ENCODE peak calls at places on chromosomes 12 and 14, in ten cellular contexts. One of them, this sample, is unnamed.

GRCh38 chr12:13937735-13938134 is 43.7 kb downstream of the GRIN2B start:
- DNase-seq in activated B cell treated with CpG ODN at 0.5 μM for 24 hours: no peak
- DNase-seq in fibroblast of lung: no peak
- DNase-seq in WERI-Rb-1: no peak
- DNase-seq in HFFc6: no peak
- DNase-seq in left ventricle myocardium inferior: no peak
- DNase-seq in GM13977: no peak
- DNase-seq in cardiac fibroblast: no peak
- DNase-seq in adrenal gland: no peak
- DNase-seq in nephron progenitor cell: no peak
- DNase-seq in this sample: no peak

GRCh38 chr14:102578821-102579220 is 13.6 kb upstream of the RCOR1 start:
- DNase-seq in activated B cell treated with CpG ODN at 0.5 μM for 24 hours: no peak
- DNase-seq in fibroblast of lung: no peak
- DNase-seq in WERI-Rb-1: no peak
- DNase-seq in HFFc6: no peak
- DNase-seq in left ventricle myocardium inferior: no peak
- DNase-seq in GM13977: no peak
- DNase-seq in cardiac fibroblast: no peak
- DNase-seq in adrenal gland: no peak
- DNase-seq in nephron progenitor cell: no peak
- DNase-seq in this sample: no peak

GRCh38 chr14:94342334-94342934 is 19.3 kb upstream of the SERPINA6 start:
- DNase-seq in activated B cell treated with CpG ODN at 0.5 μM for 24 hours: no peak
- DNase-seq in fibroblast of lung: peak; percentile 100
- DNase-seq in WERI-Rb-1: no peak
- DNase-seq in HFFc6: peak; percentile 92
- DNase-seq in left ventricle myocardium inferior: peak; percentile 84
- DNase-seq in GM13977: no peak
- DNase-seq in cardiac fibroblast: peak; percentile 100
- DNase-seq in adrenal gland: peak; percentile 94
- DNase-seq in nephron progenitor cell: no peak
- DNase-seq in this sample: no peak

GRCh38 chr14:105145381-105146180 is 23.0 kb downstream of the JAG2 start:
- DNase-seq in activated B cell treated with CpG ODN at 0.5 μM for 24 hours: no peak
- DNase-seq in fibroblast of lung: no peak
- DNase-seq in WERI-Rb-1: peak; percentile 5
- DNase-seq in HFFc6: no peak
- DNase-seq in left ventricle myocardium inferior: no peak
- DNase-seq in GM13977: peak; percentile 25
- DNase-seq in cardiac fibroblast: no peak
- DNase-seq in adrenal gland: no peak
- DNase-seq in nephron progenitor cell: no peak
- DNase-seq in this sample: no peak

GRCh38 chr14:41393512-41393911 is 213.2 kb upstream of the LRFN5 start:
- DNase-seq in activated B cell treated with CpG ODN at 0.5 μM for 24 hours: no peak
- DNase-seq in fibroblast of lung: no peak
- DNase-seq in WERI-Rb-1: no peak
- DNase-seq in HFFc6: no peak
- DNase-seq in left ventricle myocardium inferior: no peak
- DNase-seq in GM13977: no peak
- DNase-seq in cardiac fibroblast: no peak
- DNase-seq in adrenal gland: no peak
- DNase-seq in nephron progenitor cell: no peak
- DNase-seq in this sample: no peak

GRCh38 chr14:45199246-45199645 is 53.8 kb downstream of the MIS18BP1 start:
- DNase-seq in activated B cell treated with CpG ODN at 0.5 μM for 24 hours: no peak
- DNase-seq in fibroblast of lung: peak; percentile 26
- DNase-seq in WERI-Rb-1: no peak
- DNase-seq in HFFc6: peak; percentile 51
- DNase-seq in left ventricle myocardium inferior: no peak
- DNase-seq in GM13977: no peak
- DNase-seq in cardiac fibroblast: peak; percentile 14
- DNase-seq in adrenal gland: no peak
- DNase-seq in nephron progenitor cell: no peak
- DNase-seq in this sample: no peak

GRCh38 chr14:28494196-28494595 is 272.4 kb upstream of the FOXG1 start:
- DNase-seq in activated B cell treated with CpG ODN at 0.5 μM for 24 hours: no peak
- DNase-seq in fibroblast of lung: no peak
- DNase-seq in WERI-Rb-1: no peak
- DNase-seq in HFFc6: no peak
- DNase-seq in left ventricle myocardium inferior: no peak
- DNase-seq in GM13977: no peak
- DNase-seq in cardiac fibroblast: no peak
- DNase-seq in adrenal gland: no peak
- DNase-seq in nephron progenitor cell: no peak
- DNase-seq in this sample: no peak

GRCh38 chr14:42192659-42193425 is 586.2 kb downstream of the LRFN5 start:
- DNase-seq in activated B cell treated with CpG ODN at 0.5 μM for 24 hours: no peak
- DNase-seq in fibroblast of lung: peak; percentile 99
- DNase-seq in WERI-Rb-1: no peak
- DNase-seq in HFFc6: peak; percentile 58
- DNase-seq in left ventricle myocardium inferior: no peak
- DNase-seq in GM13977: no peak
- DNase-seq in cardiac fibroblast: peak; percentile 90
- DNase-seq in adrenal gland: no peak
- DNase-seq in nephron progenitor cell: no peak
- DNase-seq in this sample: no peak

GRCh38 chr14:28294834-28295440 is 471.6 kb upstream of the FOXG1 start:
- DNase-seq in activated B cell treated with CpG ODN at 0.5 μM for 24 hours: no peak
- DNase-seq in fibroblast of lung: peak; percentile 22
- DNase-seq in WERI-Rb-1: no peak
- DNase-seq in HFFc6: no peak
- DNase-seq in left ventricle myocardium inferior: no peak
- DNase-seq in GM13977: no peak
- DNase-seq in cardiac fibroblast: peak; percentile 63
- DNase-seq in adrenal gland: no peak
- DNase-seq in nephron progenitor cell: no peak
- DNase-seq in this sample: no peak

GRCh38 chr12:131432532-131433260 is 278.2 kb upstream of the SFSWAP start:
- DNase-seq in activated B cell treated with CpG ODN at 0.5 μM for 24 hours: no peak
- DNase-seq in fibroblast of lung: no peak
- DNase-seq in WERI-Rb-1: no peak
- DNase-seq in HFFc6: no peak
- DNase-seq in left ventricle myocardium inferior: no peak
- DNase-seq in GM13977: peak; percentile 84
- DNase-seq in cardiac fibroblast: no peak
- DNase-seq in adrenal gland: no peak
- DNase-seq in nephron progenitor cell: peak; percentile 48
- DNase-seq in this sample: no peak

GRCh38 chr14:96285667-96286066 is 29.7 kb downstream of the BDKRB1 start:
- DNase-seq in activated B cell treated with CpG ODN at 0.5 μM for 24 hours: no peak
- DNase-seq in fibroblast of lung: peak; percentile 89
- DNase-seq in WERI-Rb-1: no peak
- DNase-seq in HFFc6: no peak
- DNase-seq in left ventricle myocardium inferior: peak; percentile 18
- DNase-seq in GM13977: no peak
- DNase-seq in cardiac fibroblast: peak; percentile 76
- DNase-seq in adrenal gland: peak; percentile 33
- DNase-seq in nephron progenitor cell: no peak
- DNase-seq in this sample: no peak

GRCh38 chr14:28083456-28083855 is 683.1 kb upstream of the FOXG1 start:
- DNase-seq in activated B cell treated with CpG ODN at 0.5 μM for 24 hours: no peak
- DNase-seq in fibroblast of lung: peak; percentile 1
- DNase-seq in WERI-Rb-1: no peak
- DNase-seq in HFFc6: no peak
- DNase-seq in left ventricle myocardium inferior: no peak
- DNase-seq in GM13977: no peak
- DNase-seq in cardiac fibroblast: no peak
- DNase-seq in adrenal gland: no peak
- DNase-seq in nephron progenitor cell: no peak
- DNase-seq in this sample: no peak

GRCh38 chr14:72608391-72609204 is 285.3 kb downstream of the DPF3 start:
- DNase-seq in activated B cell treated with CpG ODN at 0.5 μM for 24 hours: no peak
- DNase-seq in fibroblast of lung: peak; percentile 91
- DNase-seq in WERI-Rb-1: no peak
- DNase-seq in HFFc6: peak; percentile 96
- DNase-seq in left ventricle myocardium inferior: no peak
- DNase-seq in GM13977: no peak
- DNase-seq in cardiac fibroblast: peak; percentile 74
- DNase-seq in adrenal gland: no peak
- DNase-seq in nephron progenitor cell: no peak
- DNase-seq in this sample: peak; percentile 8

GRCh38 chr12:11686135-11686534 is 36.7 kb downstream of the ETV6 start:
- DNase-seq in activated B cell treated with CpG ODN at 0.5 μM for 24 hours: no peak
- DNase-seq in fibroblast of lung: no peak
- DNase-seq in WERI-Rb-1: no peak
- DNase-seq in HFFc6: no peak
- DNase-seq in left ventricle myocardium inferior: no peak
- DNase-seq in GM13977: no peak
- DNase-seq in cardiac fibroblast: no peak
- DNase-seq in adrenal gland: no peak
- DNase-seq in nephron progenitor cell: no peak
- DNase-seq in this sample: no peak

GRCh38 chr14:51400142-51400541 is 160.1 kb downstream of the TMX1 start:
- DNase-seq in activated B cell treated with CpG ODN at 0.5 μM for 24 hours: no peak
- DNase-seq in fibroblast of lung: peak; percentile 28
- DNase-seq in WERI-Rb-1: no peak
- DNase-seq in HFFc6: no peak
- DNase-seq in left ventricle myocardium inferior: no peak
- DNase-seq in GM13977: no peak
- DNase-seq in cardiac fibroblast: no peak
- DNase-seq in adrenal gland: no peak
- DNase-seq in nephron progenitor cell: no peak
- DNase-seq in this sample: no peak

GRCh38 chr14:104019806-104020205 is 65.7 kb upstream of the ASPG start:
- DNase-seq in activated B cell treated with CpG ODN at 0.5 μM for 24 hours: no peak
- DNase-seq in fibroblast of lung: no peak
- DNase-seq in WERI-Rb-1: peak; percentile 31
- DNase-seq in HFFc6: no peak
- DNase-seq in left ventricle myocardium inferior: no peak
- DNase-seq in GM13977: no peak
- DNase-seq in cardiac fibroblast: no peak
- DNase-seq in adrenal gland: no peak
- DNase-seq in nephron progenitor cell: no peak
- DNase-seq in this sample: no peak
- TF ChIP-seq CTCF in activated B cell treated with CpG ODN at 0.5 μM for 24 hours: no peak
- TF ChIP-seq CTCF in fibroblast of lung: no peak
- TF ChIP-seq CTCF in WERI-Rb-1: peak; percentile 56
- TF ChIP-seq CTCF in HFFc6: no peak
- TF ChIP-seq CTCF in left ventricle myocardium inferior: no peak
- TF ChIP-seq CTCF in GM13977: no peak
- TF ChIP-seq CTCF in cardiac fibroblast: no peak
- TF ChIP-seq CTCF in adrenal gland: no peak
- TF ChIP-seq CTCF in nephron progenitor cell: no peak
- TF ChIP-seq CTCF in this sample: no peak

GRCh38 chr14:69720912-69721311 is 46.0 kb upstream of the SRSF5 start:
- DNase-seq in activated B cell treated with CpG ODN at 0.5 μM for 24 hours: no peak
- DNase-seq in fibroblast of lung: no peak
- DNase-seq in WERI-Rb-1: no peak
- DNase-seq in HFFc6: no peak
- DNase-seq in left ventricle myocardium inferior: no peak
- DNase-seq in GM13977: no peak
- DNase-seq in cardiac fibroblast: no peak
- DNase-seq in adrenal gland: no peak
- DNase-seq in nephron progenitor cell: no peak
- DNase-seq in this sample: no peak
- TF ChIP-seq CTCF in activated B cell treated with CpG ODN at 0.5 μM for 24 hours: no peak
- TF ChIP-seq CTCF in fibroblast of lung: no peak
- TF ChIP-seq CTCF in WERI-Rb-1: no peak
- TF ChIP-seq CTCF in HFFc6: no peak
- TF ChIP-seq CTCF in left ventricle myocardium inferior: no peak
- TF ChIP-seq CTCF in GM13977: no peak
- TF ChIP-seq CTCF in cardiac fibroblast: no peak
- TF ChIP-seq CTCF in adrenal gland: no peak
- TF ChIP-seq CTCF in nephron progenitor cell: no peak
- TF ChIP-seq CTCF in this sample: no peak

DNA sequence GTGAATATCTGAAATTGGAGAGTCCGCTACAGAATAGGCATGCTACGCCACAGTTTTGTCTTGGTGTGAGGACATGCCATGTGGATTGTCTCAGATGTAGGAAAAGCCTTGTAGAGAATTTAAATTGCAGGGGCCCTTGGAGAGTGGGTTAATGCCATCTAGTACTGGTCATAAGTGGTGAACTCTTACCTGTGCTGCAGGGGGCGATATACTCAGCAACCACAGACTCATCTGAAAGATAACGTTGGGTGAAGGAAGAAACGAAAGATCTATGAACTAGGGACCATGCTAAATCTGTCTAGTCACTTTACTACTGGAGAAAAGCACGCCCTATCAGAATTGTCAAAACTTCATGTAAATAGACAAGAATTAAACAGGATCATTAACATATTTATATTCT is 33.7 kb upstream of the A2M start:
- DNase-seq in activated B cell treated with CpG ODN at 0.5 μM for 24 hours: no peak
- DNase-seq in fibroblast of lung: no peak
- DNase-seq in WERI-Rb-1: no peak
- DNase-seq in HFFc6: no peak
- DNase-seq in left ventricle myocardium inferior: no peak
- DNase-seq in GM13977: no peak
- DNase-seq in cardiac fibroblast: no peak
- DNase-seq in adrenal gland: no peak
- DNase-seq in nephron progenitor cell: no peak
- DNase-seq in this sample: no peak
- TF ChIP-seq CTCF in activated B cell treated with CpG ODN at 0.5 μM for 24 hours: no peak
- TF ChIP-seq CTCF in fibroblast of lung: no peak
- TF ChIP-seq CTCF in WERI-Rb-1: peak; percentile 23
- TF ChIP-seq CTCF in HFFc6: no peak
- TF ChIP-seq CTCF in left ventricle myocardium inferior: no peak
- TF ChIP-seq CTCF in GM13977: peak; percentile 15
- TF ChIP-seq CTCF in cardiac fibroblast: no peak
- TF ChIP-seq CTCF in adrenal gland: no peak
- TF ChIP-seq CTCF in nephron progenitor cell: no peak
- TF ChIP-seq CTCF in this sample: no peak

GRCh38 chr14:50035214-50035613 is 81.2 kb downstream of the VCPKMT start:
- DNase-seq in activated B cell treated with CpG ODN at 0.5 μM for 24 hours: no peak
- DNase-seq in fibroblast of lung: no peak
- DNase-seq in WERI-Rb-1: no peak
- DNase-seq in HFFc6: no peak
- DNase-seq in left ventricle myocardium inferior: no peak
- DNase-seq in GM13977: no peak
- DNase-seq in cardiac fibroblast: no peak
- DNase-seq in adrenal gland: no peak
- DNase-seq in nephron progenitor cell: no peak
- DNase-seq in this sample: no peak

GRCh38 chr14:50036637-50037036 is 79.7 kb downstream of the VCPKMT start:
- DNase-seq in activated B cell treated with CpG ODN at 0.5 μM for 24 hours: no peak
- DNase-seq in fibroblast of lung: no peak
- DNase-seq in WERI-Rb-1: no peak
- DNase-seq in HFFc6: no peak
- DNase-seq in left ventricle myocardium inferior: no peak
- DNase-seq in GM13977: no peak
- DNase-seq in cardiac fibroblast: no peak
- DNase-seq in adrenal gland: no peak
- DNase-seq in nephron progenitor cell: no peak
- DNase-seq in this sample: no peak

GRCh38 chr14:50037240-50037639 is 79.1 kb downstream of the VCPKMT start:
- DNase-seq in activated B cell treated with CpG ODN at 0.5 μM for 24 hours: no peak
- DNase-seq in fibroblast of lung: no peak
- DNase-seq in WERI-Rb-1: no peak
- DNase-seq in HFFc6: no peak
- DNase-seq in left ventricle myocardium inferior: no peak
- DNase-seq in GM13977: no peak
- DNase-seq in cardiac fibroblast: no peak
- DNase-seq in adrenal gland: no peak
- DNase-seq in nephron progenitor cell: no peak
- DNase-seq in this sample: no peak

GRCh38 chr14:50037837-50038236 is 78.5 kb downstream of the VCPKMT start:
- DNase-seq in activated B cell treated with CpG ODN at 0.5 μM for 24 hours: no peak
- DNase-seq in fibroblast of lung: no peak
- DNase-seq in WERI-Rb-1: no peak
- DNase-seq in HFFc6: no peak
- DNase-seq in left ventricle myocardium inferior: no peak
- DNase-seq in GM13977: no peak
- DNase-seq in cardiac fibroblast: no peak
- DNase-seq in adrenal gland: no peak
- DNase-seq in nephron progenitor cell: no peak
- DNase-seq in this sample: no peak

GRCh38 chr14:50036211-50036610 is 80.2 kb downstream of the VCPKMT start:
- DNase-seq in activated B cell treated with CpG ODN at 0.5 μM for 24 hours: no peak
- DNase-seq in fibroblast of lung: no peak
- DNase-seq in WERI-Rb-1: no peak
- DNase-seq in HFFc6: no peak
- DNase-seq in left ventricle myocardium inferior: no peak
- DNase-seq in GM13977: no peak
- DNase-seq in cardiac fibroblast: no peak
- DNase-seq in adrenal gland: no peak
- DNase-seq in nephron progenitor cell: no peak
- DNase-seq in this sample: no peak
- TF ChIP-seq CTCF in activated B cell treated with CpG ODN at 0.5 μM for 24 hours: no peak
- TF ChIP-seq CTCF in fibroblast of lung: no peak
- TF ChIP-seq CTCF in WERI-Rb-1: no peak
- TF ChIP-seq CTCF in HFFc6: no peak
- TF ChIP-seq CTCF in left ventricle myocardium inferior: no peak
- TF ChIP-seq CTCF in GM13977: no peak
- TF ChIP-seq CTCF in cardiac fibroblast: no peak
- TF ChIP-seq CTCF in adrenal gland: no peak
- TF ChIP-seq CTCF in nephron progenitor cell: no peak
- TF ChIP-seq CTCF in this sample: no peak

This sample was measured in natural killer cell.